ENCODE peak calls at places on chromosomes 11 and 22, in five cellular contexts. G, O, C, P and W are unnamed samples.

GRCh38 chr11:75267171-75267970 is 26.8 kb downstream of the TPBGL start:
- DNase-seq in P (no peak), C (peak), G (no peak), O (no peak), W (no peak)

GRCh38 chr22:48945621-48946458 is 881.8 kb downstream of the BRD1 start:
- DNase-seq in P (no peak), G (peak), C (no peak), O (no peak), W (no peak)

GRCh38 chr11:129611661-129612566 is 203.7 kb upstream of the TMEM45B start:
- DNase-seq in G (no peak), C (no peak), O (peak), P (no peak), W (no peak)

GRCh38 chr11:117443269-117444186 is 115.9 kb downstream of the CEP164 start:
- DNase-seq in O (peak), P (peak), C (peak), G (peak), W (no peak)

GRCh38 chr11:45320366-45320765 is 34.2 kb upstream of the SYT13 start:
- DNase-seq in G (no peak), C (no peak), O (no peak), P (no peak), W (no peak)

GRCh38 chr11:57527056-57527631 is 3.4 kb downstream of the TIMM10 start:
- DNase-seq in O (peak), C (peak), G (peak), P (peak), W (peak)

GRCh38 chr11:115806056-115806455 is 301.8 kb upstream of the CADM1 start:
- DNase-seq in C (no peak), P (no peak), G (no peak), O (no peak), W (no peak)

GRCh38 chr22:39960791-39961746 is 872 bp downstream of the TMA7B start:
- DNase-seq in G (peak), P (peak), O (peak), C (no peak), W (no peak)

GRCh38 chr11:68816917-68817419 is 24.7 kb downstream of the CPT1A start:
- DNase-seq in C (no peak), O (no peak), P (no peak), G (no peak), W (no peak)

GRCh38 chr11:35986958-35987357 is 43.1 kb downstream of the LDLRAD3 start:
- DNase-seq in O (peak), C (no peak), G (no peak), P (peak), W (no peak)

DNA sequence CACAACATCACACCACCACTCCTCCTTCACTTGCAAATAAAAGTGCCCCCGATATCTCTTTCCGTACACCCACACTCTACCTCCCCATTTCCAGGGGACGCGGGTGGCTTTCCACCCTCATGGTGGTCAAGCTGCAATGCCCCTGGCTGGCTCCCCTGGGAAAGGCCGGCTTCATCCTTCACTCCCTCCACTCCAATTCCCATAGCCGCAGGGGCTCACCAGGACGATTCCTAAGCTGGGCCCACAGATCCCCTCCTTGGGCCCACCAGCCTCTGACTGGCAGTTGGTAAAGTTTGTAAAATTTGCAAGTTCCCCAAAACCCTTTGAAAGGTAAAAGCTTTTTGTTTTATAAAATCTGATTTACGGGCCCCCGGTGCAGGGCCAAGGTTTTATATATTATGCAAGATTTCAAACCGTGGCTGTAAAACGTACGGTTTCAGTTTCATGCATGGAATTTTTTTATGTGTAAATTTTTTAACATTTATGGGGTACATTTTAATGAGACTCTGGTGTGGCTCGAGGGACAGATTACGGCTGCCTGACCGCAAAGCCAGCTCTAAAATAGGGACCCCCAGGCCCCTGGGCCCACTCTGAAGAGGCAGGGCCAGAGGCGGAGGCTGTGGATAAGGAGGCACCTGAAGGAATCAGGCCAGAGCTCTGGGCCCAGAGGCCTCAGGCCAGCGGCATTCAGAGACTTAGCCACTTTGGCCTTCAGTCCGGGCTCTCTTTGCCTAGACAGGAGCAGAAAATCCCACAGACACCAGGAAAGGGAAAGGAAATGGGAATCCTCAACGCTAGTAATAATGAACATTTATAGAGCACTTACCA is 106.5 kb downstream of the FEZ1 start:
- DNase-seq in O (no peak), G (no peak), P (no peak), C (no peak), W (no peak)
- H3K27ac ChIP-seq in O (no peak), G (no peak), P (no peak), C (no peak), W (no peak)

GRCh38 chr11:43921561-43922294 is 20.7 kb upstream of the C11orf96 start:
- DNase-seq in P (no peak), G (no peak), C (no peak), O (no peak), W (no peak)
- H3K4me3 ChIP-seq in P (no peak), G (no peak), C (no peak), O (no peak), W (no peak)

GRCh38 chr11:120183701-120184141 is 27.1 kb upstream of the OAF start:
- DNase-seq in G (peak), C (no peak), O (no peak), P (no peak), W (no peak)

GRCh38 chr11:120182790-120183491 is 27.9 kb upstream of the OAF start:
- DNase-seq in C (no peak), O (no peak), P (no peak), G (peak), W (no peak)

GRCh38 chr11:120180571-120181445 is 30.0 kb upstream of the OAF start:
- DNase-seq in P (peak), G (peak), C (no peak), O (peak), W (no peak)

GRCh38 chr11:120182357-120182756 is 28.5 kb upstream of the OAF start:
- DNase-seq in C (no peak), G (peak), P (no peak), O (no peak), W (no peak)

GRCh38 chr11:120181446-120181992 is 29.3 kb upstream of the OAF start:
- DNase-seq in G (peak), P (no peak), C (no peak), O (no peak), W (no peak)
- H3K27ac ChIP-seq in G (no peak), P (no peak), C (no peak), O (no peak), W (no peak)

GRCh38 chr22:35227248-35227647 is 30.0 kb upstream of the HMGXB4 start:
- DNase-seq in P (no peak), O (no peak), C (no peak), G (no peak), W (no peak)

GRCh38 chr22:35230839-35231584 is 26.3 kb upstream of the HMGXB4 start:
- DNase-seq in P (no peak), C (no peak), G (no peak), O (no peak), W (no peak)

GRCh38 chr22:35231585-35232084 is 25.7 kb upstream of the HMGXB4 start:
- DNase-seq in P (peak), O (peak), G (peak), C (peak), W (peak)

GRCh38 chr22:35229865-35230264 is 27.4 kb upstream of the HMGXB4 start:
- DNase-seq in O (no peak), G (no peak), P (no peak), C (no peak), W (no peak)

DNA sequence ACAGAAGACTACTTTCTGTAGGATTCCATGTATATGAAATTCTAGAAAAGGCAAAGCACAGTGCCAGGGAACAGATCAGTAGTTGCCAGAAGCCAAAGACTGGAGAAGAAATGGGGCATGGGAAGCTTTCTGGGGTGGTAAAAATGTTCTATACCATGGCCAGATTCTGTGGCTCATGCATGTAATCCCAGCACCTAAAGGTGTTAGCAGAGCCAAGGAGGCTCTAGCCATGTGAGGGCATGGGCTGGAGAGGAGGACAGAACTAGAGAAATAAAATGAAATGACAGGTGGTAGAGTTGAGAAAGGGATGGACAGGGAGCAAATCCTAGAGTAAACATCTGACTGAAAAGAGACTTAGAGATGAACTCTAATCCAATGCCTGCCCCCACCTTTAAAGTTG is 26.9 kb upstream of the HMGXB4 start:
- DNase-seq in C (no peak), P (no peak), O (no peak), G (no peak), W (no peak)
- H3K4me3 ChIP-seq in C (no peak), P (no peak), O (no peak), G (no peak), W (no peak)

DNA sequence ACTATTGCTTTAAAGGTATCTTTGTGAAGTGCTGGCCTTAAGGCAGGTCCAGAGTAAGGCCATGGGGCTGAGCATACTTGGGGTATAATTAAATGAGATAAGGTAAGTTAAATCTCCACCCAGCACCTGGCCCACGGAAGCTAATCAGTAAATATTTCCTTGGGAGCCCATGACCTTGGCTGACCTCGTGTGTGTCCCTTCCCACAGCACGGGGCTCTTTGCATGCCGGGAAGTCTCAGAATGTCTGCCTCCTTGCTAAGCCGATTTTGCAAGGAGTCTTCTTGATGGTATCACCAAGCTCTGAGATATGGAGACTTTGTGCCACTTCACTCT is 46.5 kb downstream of the ADM start:
- DNase-seq in O (no peak), C (no peak), P (no peak), G (peak), W (no peak)
- H3K27ac ChIP-seq in O (peak), C (peak), P (peak), G (peak), W (no peak)

GRCh38 chr11:87460269-87460668 is 422.5 kb downstream of the TMEM135 start:
- DNase-seq in C (no peak), O (no peak), G (no peak), P (no peak), W (no peak)

GRCh38 chr11:87462171-87462570 is 424.4 kb downstream of the TMEM135 start:
- DNase-seq in G (no peak), C (no peak), O (no peak), P (no peak), W (no peak)

GRCh38 chr11:87460842-87461637 is 423.3 kb downstream of the TMEM135 start:
- DNase-seq in O (no peak), C (no peak), P (no peak), G (no peak), W (no peak)

GRCh38 chr11:87456499-87456898 is 418.8 kb downstream of the TMEM135 start:
- DNase-seq in C (no peak), O (no peak), P (no peak), G (no peak), W (no peak)

DNA sequence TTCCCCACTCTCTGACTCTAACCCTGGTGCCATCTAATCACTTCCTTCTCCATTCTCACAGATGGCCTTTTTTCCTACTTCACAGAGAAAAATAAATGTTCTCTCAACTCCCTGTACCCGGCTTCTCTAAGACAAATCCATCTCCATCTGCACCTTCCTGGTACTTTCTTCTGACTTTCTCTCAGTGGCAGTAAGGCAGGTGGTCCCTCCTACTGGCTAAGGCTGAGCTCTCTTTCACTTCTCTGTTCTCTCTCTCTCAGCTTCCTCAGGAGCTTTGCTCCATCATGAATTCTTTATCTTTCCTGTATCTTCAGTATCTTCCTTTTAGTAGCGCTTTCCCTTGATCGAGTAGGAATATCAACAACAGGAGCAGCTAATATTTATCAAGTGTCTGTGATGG is 421.6 kb downstream of the TMEM135 start:
- DNase-seq in C (no peak), P (no peak), O (no peak), G (no peak), W (no peak)
- H3K4me3 ChIP-seq in C (no peak), P (no peak), O (no peak), G (no peak), W (no peak)